ENCODE peak calls at places on chromosomes 4 and X, in four cellular contexts. J, O, T and K are unnamed samples.

GRCh38 chr4:96698891-96699290 is 859.0 kb downstream of the PDHA2 start:
- DNase-seq in J (no peak), O (no peak), T (no peak), K (no peak)

GRCh38 chr4:182917182-182918043 is at the start of gene DCTD:
- DNase-seq in J (peak), O (peak), T (peak), K (peak)

GRCh38 chr4:173475751-173476150 is 54.3 kb downstream of the HAND2 start:
- DNase-seq in J (no peak), O (no peak), T (no peak), K (no peak)

GRCh38 chrX:21770631-21771321 is 12.9 kb upstream of the SMPX start:
- DNase-seq in J (no peak), O (no peak), T (peak), K (no peak)

GRCh38 chrX:153970398-153971123 is 1.1 kb downstream of the HCFC1 start:
- DNase-seq in J (peak), O (peak), T (peak), K (no peak)

GRCh38 chr4:185424905-185425599 is 712 bp downstream of the UFSP2 start:
- DNase-seq in J (peak), O (peak), T (no peak), K (no peak)

GRCh38 chrX:71128166-71128833 is 9.9 kb downstream of the MED12 start:
- DNase-seq in J (no peak), O (peak), T (no peak), K (no peak)

GRCh38 chr4:183532823-183533222 is 28.0 kb downstream of the ING2 start:
- DNase-seq in J (no peak), O (peak), T (peak), K (no peak)

GRCh38 chrX:155966876-155967275 is 30.6 kb upstream of the IL9R start:
- DNase-seq in J (peak), O (peak), T (no peak), K (no peak)

GRCh38 chr4:144647095-144647959 is 1.4 kb downstream of the HHIP start:
- DNase-seq in J (peak), O (peak), T (no peak), K (no peak)

GRCh38 chr4:121096629-121097028 is 24.3 kb upstream of the NDNF start:
- DNase-seq in J (peak), O (peak), T (peak), K (no peak)

GRCh38 chr4:169219440-169219839 is 51.3 kb downstream of the SH3RF1 start:
- DNase-seq in J (no peak), O (no peak), T (no peak), K (no peak)

GRCh38 chrX:123818243-123818642 is 41.6 kb upstream of the XIAP start:
- DNase-seq in J (no peak), O (peak), T (no peak), K (no peak)

GRCh38 chrX:123422875-123423274 is 238.8 kb downstream of the GRIA3 start:
- DNase-seq in J (peak), O (peak), T (peak), K (no peak)

GRCh38 chr4:70559216-70559830 is 32.7 kb upstream of the AMBN start:
- DNase-seq in J (peak), O (peak), T (peak), K (no peak)

GRCh38 chrX:137896123-137896522 is 330.2 kb downstream of the ZIC3 start:
- DNase-seq in J (no peak), O (no peak), T (no peak), K (no peak)

GRCh38 chr4:7810792-7811535 is 128.7 kb downstream of the AFAP1 start:
- DNase-seq in J (no peak), O (no peak), T (no peak), K (no peak)

GRCh38 chr4:89307446-89308160 is at the start of gene GPRIN3:
- DNase-seq in J (no peak), O (peak), T (no peak), K (peak)

GRCh38 chr4:75769044-75769443 is 44.7 kb downstream of the USO1 start:
- DNase-seq in J (no peak), O (peak), T (no peak), K (no peak)

GRCh38 chrX:48752498-48752897 is 9.0 kb upstream of the GLOD5 start:
- DNase-seq in J (no peak), O (no peak), T (no peak), K (no peak)

GRCh38 chr4:24991015-24991414 is 39.7 kb downstream of the LGI2 start:
- DNase-seq in J (no peak), O (peak), T (peak), K (no peak)

GRCh38 chr4:28357985-28358384 is 1497.3 kb downstream of the STIM2 start:
- DNase-seq in J (peak), O (peak), T (no peak), K (no peak)

GRCh38 chrX:39731735-39732134 is 366.0 kb downstream of the BCOR start:
- DNase-seq in J (no peak), O (no peak), T (no peak), K (no peak)

GRCh38 chr4:16205298-16206164 is 20.7 kb downstream of the TAPT1 start:
- DNase-seq in J (peak), O (no peak), T (peak), K (no peak)

GRCh38 chr4:158182736-158183135 is 9.9 kb upstream of the GASK1B start:
- DNase-seq in J (no peak), O (no peak), T (no peak), K (no peak)

GRCh38 chr4:169723207-169723606 is 34.5 kb downstream of the HPF1 start:
- DNase-seq in J (no peak), O (peak), T (no peak), K (no peak)

GRCh38 chr4:1520145-1520661 is 114.0 kb upstream of the NKX1-1 start:
- DNase-seq in J (no peak), O (no peak), T (no peak), K (no peak)

GRCh38 chr4:36183665-36184393 is 60.5 kb downstream of the ARAP2 start:
- DNase-seq in J (no peak), O (no peak), T (no peak), K (no peak)

GRCh38 chrX:9164535-9165425 is 130.9 kb upstream of the FAM9B start:
- DNase-seq in J (no peak), O (peak), T (no peak), K (no peak)

GRCh38 chrX:1205681-1206611 is 6.5 kb downstream of the CRLF2 start:
- DNase-seq in J (no peak), O (peak), T (peak), K (no peak)

GRCh38 chrX:2698604-2699003 is 7.5 kb downstream of the CD99 start:
- DNase-seq in J (no peak), O (no peak), T (no peak), K (no peak)

GRCh38 chr4:40227284-40227683 is 30.5 kb downstream of the RHOH start:
- DNase-seq in J (peak), O (no peak), T (no peak), K (no peak)

GRCh38 chr4:8055206-8055605 is 103.4 kb downstream of the ABLIM2 start:
- DNase-seq in J (no peak), O (no peak), T (no peak), K (no peak)

GRCh38 chrX:57752866-57753265 is 72.8 kb upstream of the NLRP2B start:
- DNase-seq in J (no peak), O (no peak), T (no peak), K (no peak)

GRCh38 chr4:40931238-40931637 is 181.5 kb downstream of the NSUN7 start:
- DNase-seq in J (no peak), O (no peak), T (no peak), K (no peak)